ENCODE peak calls at places on chromosome 9, in six cellular contexts. V is H9, P is mesendoderm, O is neuronal stem cell, F is IMR-90, U is H1. D is an unnamed sample.

GRCh38 chr9:125074976-125075375 is 68.4 kb downstream of the SCAI start:
- DNase-seq in V (no peak), P (no peak), O (no peak), F (peak), U (no peak), D (peak)

GRCh38 chr9:18707489-18708210 is 233.7 kb downstream of the ADAMTSL1 start:
- DNase-seq in V (no peak), P (no peak), O (no peak), F (no peak), U (no peak), D (no peak)

GRCh38 chr9:135523521-135524129 is 2.4 kb downstream of the LCN1 start:
- DNase-seq in V (no peak), P (no peak), O (no peak), F (no peak), U (no peak), D (no peak)

GRCh38 chr9:22446950-22447606 is 454 bp downstream of the DMRTA1 start:
- DNase-seq in V (peak), P (peak), O (peak), F (peak), U (peak), D (peak)

GRCh38 chr9:95023217-95024003 is 294.1 kb downstream of the FANCC start:
- DNase-seq in V (no peak), P (no peak), O (no peak), F (peak), U (no peak), D (peak)

GRCh38 chr9:71245651-71246050 is 124.2 kb upstream of the TRPM3 start:
- DNase-seq in V (no peak), P (peak), O (no peak), F (no peak), U (no peak), D (no peak)

GRCh38 chr9:27088981-27089380 is 20.0 kb upstream of the TEK start:
- DNase-seq in V (no peak), P (no peak), O (no peak), F (peak), U (no peak), D (peak)

GRCh38 chr9:124482431-124483031 is 24.7 kb downstream of the NR5A1 start:
- DNase-seq in V (peak), P (peak), O (no peak), F (no peak), U (peak), D (no peak)

GRCh38 chr9:124257070-124257864 is 482 bp upstream of the NEK6 start:
- DNase-seq in V (no peak), P (peak), O (no peak), F (no peak), U (peak), D (peak)

GRCh38 chr9:91421022-91421765 is 2.4 kb downstream of the NFIL3 start:
- DNase-seq in V (peak), P (peak), O (peak), F (peak), U (peak), D (peak)

DNA sequence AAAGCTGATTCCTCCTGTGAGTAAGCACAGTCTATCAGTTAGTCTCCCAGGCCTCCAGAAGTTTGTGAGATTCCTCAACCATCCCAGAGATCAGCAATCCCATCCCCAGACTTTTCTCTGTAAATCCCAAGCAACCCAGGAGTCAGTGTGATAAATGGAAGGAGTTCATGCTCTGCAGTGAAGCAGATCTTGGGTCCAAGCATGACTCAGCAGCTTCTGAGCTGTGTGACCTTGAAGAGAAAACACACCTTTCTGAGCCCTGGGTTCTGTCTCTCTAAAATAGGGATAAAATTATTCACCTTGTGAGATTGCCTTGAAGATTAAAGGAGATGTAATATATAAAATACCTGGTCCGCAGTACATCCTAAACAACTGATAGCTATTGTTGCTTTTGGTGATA is 318.7 kb downstream of the ASTN2 start:
- DNase-seq in V (no peak), P (peak), O (no peak), F (no peak), U (no peak), D (no peak)
- H2BK15ac ChIP-seq in V (no peak), P (no peak), O (no peak), F (no peak), U (no peak), D (no peak)

DNA sequence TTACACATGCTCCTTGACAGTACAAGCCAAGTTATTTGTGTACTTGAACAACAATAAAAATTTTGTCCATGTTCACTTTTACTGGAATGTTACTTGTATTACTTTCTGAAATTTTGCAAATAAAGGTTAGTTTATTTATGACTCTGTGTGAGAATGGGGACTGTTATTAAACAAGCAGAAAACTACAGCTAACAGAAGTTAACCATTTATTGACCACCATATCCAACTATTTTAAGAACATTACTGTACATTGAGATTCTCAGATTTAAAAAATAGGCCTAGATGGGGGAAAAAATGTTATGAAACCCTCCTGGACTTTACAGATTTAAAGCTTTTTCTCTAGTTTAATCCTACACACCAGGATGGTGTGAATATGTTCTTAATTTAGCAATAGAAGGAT is 1.8 kb downstream of the SLC25A51 start:
- DNase-seq in V (no peak), P (no peak), O (no peak), F (no peak), U (no peak), D (no peak)
- H2BK15ac ChIP-seq in V (no peak), P (no peak), O (no peak), F (no peak), U (no peak), D (no peak)

GRCh38 chr9:93507780-93508179 is 54.4 kb upstream of the FAM120AOS start:
- DNase-seq in V (no peak), P (no peak), O (no peak), F (no peak), U (no peak), D (no peak)

GRCh38 chr9:93508207-93508606 is 54.8 kb upstream of the FAM120AOS start:
- DNase-seq in V (no peak), P (no peak), O (no peak), F (no peak), U (no peak), D (no peak)

GRCh38 chr9:93503381-93503780 is 50.0 kb upstream of the FAM120AOS start:
- DNase-seq in V (no peak), P (no peak), O (no peak), F (no peak), U (no peak), D (no peak)

GRCh38 chr9:93509084-93509483 is 55.7 kb upstream of the FAM120AOS start:
- DNase-seq in V (no peak), P (peak), O (no peak), F (no peak), U (no peak), D (no peak)

GRCh38 chr9:93505518-93506123 is 52.2 kb upstream of the FAM120AOS start:
- DNase-seq in V (no peak), P (no peak), O (no peak), F (no peak), U (no peak), D (peak)
- H2BK15ac ChIP-seq in V (no peak), P (no peak), O (no peak), F (no peak), U (no peak), D (no peak)

DNA sequence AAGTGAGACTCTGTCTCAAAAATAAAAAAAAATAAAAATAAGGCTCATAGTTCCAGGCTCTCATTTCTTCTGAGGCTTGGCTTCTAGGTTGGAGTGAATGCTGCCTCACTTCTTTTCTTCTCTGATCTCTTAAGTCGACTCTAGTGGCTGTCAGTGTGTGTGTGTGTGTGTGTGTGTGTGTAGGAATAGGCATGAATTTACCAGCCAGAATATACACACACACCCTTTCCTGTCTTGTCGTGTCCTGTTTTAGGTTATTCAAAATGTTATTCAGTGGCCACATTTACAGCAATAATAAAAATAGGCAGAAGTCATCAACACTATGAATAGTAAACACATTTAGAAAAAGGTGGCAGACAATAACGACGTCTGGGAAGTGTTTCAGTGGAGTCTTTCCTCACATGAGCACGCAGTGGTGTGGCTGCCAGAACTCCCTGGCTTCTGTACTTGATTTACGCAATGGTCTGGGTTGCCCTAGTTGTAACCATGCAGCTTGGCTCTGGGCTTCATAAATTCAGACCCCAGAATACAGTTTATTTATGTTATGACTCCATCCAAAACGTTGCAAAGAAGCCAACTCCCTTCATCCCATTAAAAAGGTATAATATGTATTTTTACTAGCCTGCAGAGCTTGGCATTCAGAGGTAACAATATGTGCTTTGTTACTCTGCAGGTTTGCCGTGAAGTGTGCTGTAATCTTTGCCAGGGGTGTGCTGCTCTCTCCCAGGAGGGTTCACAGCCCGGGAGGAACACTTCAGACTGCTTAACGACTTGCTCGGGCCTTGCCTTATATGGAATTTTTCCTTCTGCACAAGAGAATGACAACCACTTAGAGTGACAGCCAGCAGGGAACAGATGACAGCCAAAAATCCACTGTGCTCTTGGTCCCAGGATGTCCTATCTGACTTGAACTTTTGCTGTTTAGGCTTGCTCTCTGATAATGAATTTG is 34.4 kb upstream of the PALM2AKAP2 start:
- DNase-seq in V (no peak), P (peak), O (peak), F (peak), U (no peak), D (peak)
- H2BK15ac ChIP-seq in V (no peak), P (no peak), O (no peak), F (peak), U (no peak), D (no peak)

GRCh38 chr9:127539982-127540663 is 72.0 kb upstream of the STXBP1 start:
- DNase-seq in V (no peak), P (no peak), O (no peak), F (no peak), U (no peak), D (peak)

GRCh38 chr9:127541176-127541575 is 70.9 kb upstream of the STXBP1 start:
- DNase-seq in V (no peak), P (no peak), O (no peak), F (no peak), U (no peak), D (no peak)

GRCh38 chr9:127543221-127543620 is 68.9 kb upstream of the STXBP1 start:
- DNase-seq in V (no peak), P (no peak), O (no peak), F (no peak), U (no peak), D (no peak)

GRCh38 chr9:127540664-127541041 is 71.4 kb upstream of the STXBP1 start:
- DNase-seq in V (peak), P (no peak), O (no peak), F (no peak), U (peak), D (peak)

DNA sequence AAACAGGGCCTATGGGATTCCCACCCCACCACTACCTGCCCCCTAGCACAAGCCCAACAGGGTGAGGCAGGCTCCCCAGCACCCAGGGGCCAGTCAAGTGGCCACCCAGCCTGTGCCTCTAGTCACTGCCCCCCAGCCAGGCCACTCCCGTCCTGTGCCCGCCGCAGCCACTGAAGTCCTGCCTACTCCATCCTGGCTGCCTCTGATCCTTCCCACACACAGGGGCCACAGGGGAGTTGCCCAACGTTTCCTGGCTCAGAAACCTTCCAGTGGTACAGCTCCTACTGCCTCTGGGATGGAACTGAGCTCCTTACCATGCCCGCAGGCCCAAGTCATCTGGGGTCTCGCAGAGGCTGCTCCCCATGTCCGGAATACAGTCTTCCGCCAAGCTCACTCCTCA is 70.2 kb upstream of the STXBP1 start:
- DNase-seq in V (no peak), P (no peak), O (no peak), F (no peak), U (no peak), D (peak)
- H2BK15ac ChIP-seq in V (no peak), P (no peak), O (no peak), F (no peak), U (peak), D (peak)

DNA sequence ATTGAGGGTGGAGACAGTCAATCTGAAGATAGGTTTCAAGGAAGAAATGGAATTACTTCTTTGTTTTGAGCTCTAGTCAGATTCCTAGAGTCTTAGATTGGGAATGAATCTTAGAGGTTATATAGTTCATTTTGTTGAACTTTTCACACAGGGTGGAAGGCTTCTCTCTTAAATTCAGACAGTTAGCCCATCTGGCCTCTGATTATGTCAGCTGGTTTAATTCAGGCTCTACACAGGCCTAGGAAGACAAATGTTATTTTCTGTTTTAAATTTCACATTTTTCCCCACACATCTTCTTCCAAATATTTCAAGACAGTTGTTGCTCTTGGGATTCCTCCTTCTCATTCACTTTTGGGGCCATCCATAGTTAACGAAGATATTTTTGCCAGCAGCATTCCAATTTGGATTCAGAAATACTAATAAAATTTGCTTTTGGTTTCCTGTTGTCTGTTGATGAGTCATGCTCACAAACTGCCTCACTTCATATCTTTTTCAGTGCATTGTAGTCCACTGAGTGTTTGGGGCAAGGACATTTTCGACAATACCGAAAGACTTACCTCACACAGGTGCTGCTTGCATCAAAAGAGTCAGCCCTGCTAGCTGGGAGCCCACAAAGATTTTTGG is 475.4 kb downstream of the DMAC1 start:
- DNase-seq in V (no peak), P (no peak), O (no peak), F (peak), U (no peak), D (peak)
- H2BK15ac ChIP-seq in V (no peak), P (no peak), O (no peak), F (peak), U (no peak), D (no peak)

D was measured in mesenchymal stem cell.